ENCODE peak calls at places on chromosomes 13 and 19, in ten cellular contexts. One of them, this sample, is unnamed.

GRCh38 chr19:34579281-34580054 is 97.5 kb downstream of the SCGB2B2 start:
- DNase-seq in breast epithelium: no peak
- DNase-seq in GM06990: no peak
- DNase-seq in WTC11: no peak
- DNase-seq in AG10803: no peak
- DNase-seq in glutamatergic neuron: no peak
- DNase-seq in Peyer's patch: no peak
- DNase-seq in type B pancreatic cell: no peak
- DNase-seq in HFFc6: no peak
- DNase-seq in AG09309: no peak
- DNase-seq in this sample: no peak

GRCh38 chr19:11286312-11286974 is 9.5 kb upstream of the TSPAN16 start:
- DNase-seq in glutamatergic neuron: no peak
- DNase-seq in WTC11: no peak
- DNase-seq in AG09309: no peak
- DNase-seq in GM06990: no peak
- DNase-seq in AG10803: peak
- DNase-seq in type B pancreatic cell: no peak
- DNase-seq in breast epithelium: no peak
- DNase-seq in HFFc6: peak
- DNase-seq in Peyer's patch: no peak
- DNase-seq in this sample: no peak

GRCh38 chr13:72620874-72621273 is 106.6 kb downstream of the MZT1 start:
- DNase-seq in WTC11: no peak
- DNase-seq in Peyer's patch: no peak
- DNase-seq in type B pancreatic cell: no peak
- DNase-seq in breast epithelium: no peak
- DNase-seq in AG09309: no peak
- DNase-seq in glutamatergic neuron: no peak
- DNase-seq in GM06990: no peak
- DNase-seq in HFFc6: no peak
- DNase-seq in AG10803: no peak
- DNase-seq in this sample: no peak

GRCh38 chr13:76213423-76213904 is 577.3 kb downstream of the LMO7 start:
- DNase-seq in glutamatergic neuron: no peak
- DNase-seq in GM06990: no peak
- DNase-seq in AG09309: no peak
- DNase-seq in WTC11: no peak
- DNase-seq in type B pancreatic cell: no peak
- DNase-seq in AG10803: no peak
- DNase-seq in Peyer's patch: no peak
- DNase-seq in breast epithelium: no peak
- DNase-seq in HFFc6: no peak
- DNase-seq in this sample: peak

GRCh38 chr13:94813920-94814500 is 101.7 kb upstream of the SOX21 start:
- DNase-seq in WTC11: no peak
- DNase-seq in AG10803: no peak
- DNase-seq in Peyer's patch: no peak
- DNase-seq in glutamatergic neuron: no peak
- DNase-seq in GM06990: no peak
- DNase-seq in type B pancreatic cell: no peak
- DNase-seq in HFFc6: no peak
- DNase-seq in breast epithelium: no peak
- DNase-seq in AG09309: no peak
- DNase-seq in this sample: peak

GRCh38 chr19:5665781-5666513 is 14.4 kb downstream of the MICOS13 start:
- DNase-seq in AG09309: peak
- DNase-seq in Peyer's patch: no peak
- DNase-seq in glutamatergic neuron: no peak
- DNase-seq in HFFc6: peak
- DNase-seq in breast epithelium: no peak
- DNase-seq in WTC11: no peak
- DNase-seq in type B pancreatic cell: no peak
- DNase-seq in GM06990: no peak
- DNase-seq in AG10803: peak
- DNase-seq in this sample: no peak

GRCh38 chr13:97367016-97367415 is 67.0 kb upstream of the RAP2A start:
- DNase-seq in Peyer's patch: no peak
- DNase-seq in AG10803: peak
- DNase-seq in type B pancreatic cell: no peak
- DNase-seq in AG09309: peak
- DNase-seq in WTC11: no peak
- DNase-seq in glutamatergic neuron: no peak
- DNase-seq in GM06990: no peak
- DNase-seq in HFFc6: peak
- DNase-seq in breast epithelium: no peak
- DNase-seq in this sample: no peak

GRCh38 chr13:34037636-34038325 is 219.8 kb downstream of the RFC3 start:
- DNase-seq in HFFc6: no peak
- DNase-seq in WTC11: no peak
- DNase-seq in type B pancreatic cell: no peak
- DNase-seq in AG09309: no peak
- DNase-seq in glutamatergic neuron: no peak
- DNase-seq in breast epithelium: no peak
- DNase-seq in AG10803: no peak
- DNase-seq in Peyer's patch: no peak
- DNase-seq in GM06990: no peak
- DNase-seq in this sample: no peak

GRCh38 chr13:27194895-27195764 is 23.5 kb upstream of the USP12 start:
- DNase-seq in breast epithelium: no peak
- DNase-seq in WTC11: no peak
- DNase-seq in type B pancreatic cell: no peak
- DNase-seq in HFFc6: peak
- DNase-seq in GM06990: no peak
- DNase-seq in AG10803: peak
- DNase-seq in AG09309: peak
- DNase-seq in Peyer's patch: no peak
- DNase-seq in glutamatergic neuron: no peak
- DNase-seq in this sample: no peak

GRCh38 chr19:12806242-12807131 is at the start of gene RNASEH2A:
- DNase-seq in breast epithelium: peak
- DNase-seq in Peyer's patch: peak
- DNase-seq in type B pancreatic cell: peak
- DNase-seq in WTC11: peak
- DNase-seq in HFFc6: peak
- DNase-seq in AG09309: peak
- DNase-seq in GM06990: peak
- DNase-seq in AG10803: peak
- DNase-seq in glutamatergic neuron: peak
- DNase-seq in this sample: peak

GRCh38 chr13:60326273-60326672 is 70.7 kb upstream of the TDRD3 start:
- DNase-seq in AG09309: no peak
- DNase-seq in breast epithelium: no peak
- DNase-seq in HFFc6: no peak
- DNase-seq in GM06990: no peak
- DNase-seq in glutamatergic neuron: no peak
- DNase-seq in type B pancreatic cell: no peak
- DNase-seq in Peyer's patch: no peak
- DNase-seq in WTC11: no peak
- DNase-seq in AG10803: no peak
- DNase-seq in this sample: no peak

DNA sequence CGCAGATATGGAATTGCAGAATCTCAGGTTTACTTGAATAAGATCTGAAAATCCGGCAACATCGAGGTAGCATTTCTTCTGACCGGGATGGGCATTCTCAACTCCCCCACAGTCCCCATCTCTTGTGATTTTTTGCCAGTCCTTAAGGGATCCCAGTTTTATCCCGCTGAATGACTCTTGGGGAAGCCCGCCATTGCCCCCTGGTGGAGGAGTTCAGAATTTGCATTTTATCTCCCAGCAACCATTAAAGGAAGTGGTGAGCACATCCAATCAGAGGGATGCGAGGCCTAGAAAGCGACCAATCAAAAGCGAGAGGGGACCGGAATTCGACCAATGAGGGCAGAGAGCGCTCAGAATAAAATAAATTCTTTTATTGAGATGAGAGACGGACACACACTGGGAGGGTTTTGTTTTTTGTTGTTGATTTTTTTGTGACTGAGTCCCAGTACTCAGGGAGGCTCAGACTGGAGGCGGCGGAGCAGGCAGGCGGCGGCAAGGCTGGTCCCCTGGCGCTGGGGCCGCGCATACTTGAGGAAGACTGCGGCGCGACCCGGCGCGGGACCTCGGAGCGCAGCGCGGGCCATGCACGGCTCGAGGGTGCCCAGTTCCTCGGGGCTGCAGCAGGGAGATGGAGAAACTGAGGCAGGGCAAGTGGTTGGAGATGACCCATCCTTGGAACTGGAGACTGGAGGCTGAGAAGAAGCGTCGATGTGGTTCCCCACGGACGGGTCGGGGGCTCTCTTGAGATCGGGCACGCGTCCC is 3.9 kb upstream of the TTC9B start:
- DNase-seq in glutamatergic neuron: peak
- DNase-seq in HFFc6: peak
- DNase-seq in AG10803: peak
- DNase-seq in WTC11: peak
- DNase-seq in GM06990: no peak
- DNase-seq in breast epithelium: peak
- DNase-seq in Peyer's patch: peak
- DNase-seq in AG09309: peak
- DNase-seq in type B pancreatic cell: peak
- DNase-seq in this sample: peak
- TF ChIP-seq CTCF in glutamatergic neuron: peak
- TF ChIP-seq CTCF in HFFc6: peak
- TF ChIP-seq CTCF in AG10803: peak
- TF ChIP-seq CTCF in WTC11: peak
- TF ChIP-seq CTCF in GM06990: peak
- TF ChIP-seq CTCF in breast epithelium: peak
- TF ChIP-seq CTCF in Peyer's patch: peak
- TF ChIP-seq CTCF in AG09309: peak
- TF ChIP-seq CTCF in type B pancreatic cell: peak
- TF ChIP-seq CTCF in this sample: peak

GRCh38 chr19:1791879-1792278 is 20.2 kb downstream of the ATP8B3 start:
- DNase-seq in AG10803: no peak
- DNase-seq in Peyer's patch: no peak
- DNase-seq in WTC11: no peak
- DNase-seq in AG09309: no peak
- DNase-seq in HFFc6: no peak
- DNase-seq in glutamatergic neuron: no peak
- DNase-seq in type B pancreatic cell: no peak
- DNase-seq in GM06990: no peak
- DNase-seq in breast epithelium: no peak
- DNase-seq in this sample: no peak
- TF ChIP-seq CTCF in AG10803: no peak
- TF ChIP-seq CTCF in Peyer's patch: no peak
- TF ChIP-seq CTCF in WTC11: no peak
- TF ChIP-seq CTCF in AG09309: no peak
- TF ChIP-seq CTCF in HFFc6: no peak
- TF ChIP-seq CTCF in glutamatergic neuron: no peak
- TF ChIP-seq CTCF in type B pancreatic cell: no peak
- TF ChIP-seq CTCF in GM06990: no peak
- TF ChIP-seq CTCF in breast epithelium: no peak
- TF ChIP-seq CTCF in this sample: peak

GRCh38 chr19:46691948-46692347 is 25.0 kb downstream of the PRKD2 start:
- DNase-seq in GM06990: no peak
- DNase-seq in AG09309: no peak
- DNase-seq in WTC11: no peak
- DNase-seq in breast epithelium: no peak
- DNase-seq in HFFc6: no peak
- DNase-seq in glutamatergic neuron: no peak
- DNase-seq in Peyer's patch: no peak
- DNase-seq in AG10803: no peak
- DNase-seq in type B pancreatic cell: no peak
- DNase-seq in this sample: no peak

GRCh38 chr19:46691104-46691503 is 25.8 kb downstream of the PRKD2 start:
- DNase-seq in AG09309: no peak
- DNase-seq in HFFc6: no peak
- DNase-seq in AG10803: no peak
- DNase-seq in type B pancreatic cell: no peak
- DNase-seq in breast epithelium: no peak
- DNase-seq in GM06990: no peak
- DNase-seq in glutamatergic neuron: no peak
- DNase-seq in WTC11: no peak
- DNase-seq in Peyer's patch: no peak
- DNase-seq in this sample: no peak

GRCh38 chr19:46692918-46693722 is 23.8 kb downstream of the PRKD2 start:
- DNase-seq in WTC11: no peak
- DNase-seq in AG10803: no peak
- DNase-seq in type B pancreatic cell: no peak
- DNase-seq in GM06990: no peak
- DNase-seq in glutamatergic neuron: no peak
- DNase-seq in Peyer's patch: no peak
- DNase-seq in breast epithelium: no peak
- DNase-seq in AG09309: no peak
- DNase-seq in HFFc6: peak
- DNase-seq in this sample: no peak

GRCh38 chr19:46696052-46696451 is 20.9 kb downstream of the PRKD2 start:
- DNase-seq in AG10803: no peak
- DNase-seq in Peyer's patch: no peak
- DNase-seq in HFFc6: no peak
- DNase-seq in GM06990: no peak
- DNase-seq in breast epithelium: no peak
- DNase-seq in type B pancreatic cell: no peak
- DNase-seq in glutamatergic neuron: no peak
- DNase-seq in WTC11: no peak
- DNase-seq in AG09309: no peak
- DNase-seq in this sample: no peak

DNA sequence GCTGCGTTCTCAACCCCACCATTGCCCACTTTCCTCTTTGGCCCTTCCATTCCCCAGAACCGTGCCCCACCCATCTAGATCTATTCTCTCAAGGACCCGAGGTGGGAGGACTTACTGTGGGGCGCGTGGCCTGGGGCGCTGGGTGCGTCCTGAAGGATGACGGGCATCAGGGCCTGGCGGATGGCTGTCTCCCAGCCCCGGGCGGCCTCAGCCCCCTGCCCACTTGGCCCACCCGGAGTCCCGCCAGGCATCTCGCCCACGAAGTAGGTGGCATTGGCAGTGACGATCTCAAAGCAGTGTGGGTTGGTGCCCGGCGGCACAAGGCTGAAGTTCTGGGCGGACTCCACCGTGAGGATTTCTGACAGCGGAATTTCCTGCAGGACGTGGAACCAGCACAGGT is 23.2 kb downstream of the PRKD2 start:
- DNase-seq in type B pancreatic cell: no peak
- DNase-seq in breast epithelium: no peak
- DNase-seq in AG09309: no peak
- DNase-seq in WTC11: no peak
- DNase-seq in GM06990: no peak
- DNase-seq in Peyer's patch: no peak
- DNase-seq in AG10803: no peak
- DNase-seq in glutamatergic neuron: no peak
- DNase-seq in HFFc6: no peak
- DNase-seq in this sample: no peak
- TF ChIP-seq CTCF in type B pancreatic cell: no peak
- TF ChIP-seq CTCF in breast epithelium: no peak
- TF ChIP-seq CTCF in AG09309: no peak
- TF ChIP-seq CTCF in WTC11: no peak
- TF ChIP-seq CTCF in GM06990: no peak
- TF ChIP-seq CTCF in Peyer's patch: no peak
- TF ChIP-seq CTCF in AG10803: no peak
- TF ChIP-seq CTCF in glutamatergic neuron: no peak
- TF ChIP-seq CTCF in HFFc6: no peak
- TF ChIP-seq CTCF in this sample: no peak

DNA sequence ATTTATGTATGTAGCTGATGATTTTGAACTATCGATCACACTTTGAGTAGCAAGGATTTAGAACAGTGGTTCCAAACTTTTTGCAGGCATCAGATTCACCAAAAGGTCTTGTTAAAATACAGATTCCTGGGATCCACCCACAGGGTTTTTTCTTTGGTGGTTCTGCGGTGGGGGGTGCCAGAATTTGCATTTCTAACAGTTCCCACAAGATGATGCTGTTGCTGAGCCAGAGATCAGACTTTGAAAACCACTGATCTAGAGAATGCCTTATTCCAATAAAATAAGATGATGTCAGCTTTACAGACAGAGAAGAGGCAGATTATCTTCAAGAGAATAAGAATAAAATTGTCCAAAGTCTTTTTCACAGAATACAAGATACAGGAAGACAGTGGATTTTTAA is 80.9 kb upstream of the SHISA2 start:
- DNase-seq in HFFc6: peak
- DNase-seq in breast epithelium: no peak
- DNase-seq in glutamatergic neuron: no peak
- DNase-seq in AG10803: peak
- DNase-seq in WTC11: no peak
- DNase-seq in GM06990: no peak
- DNase-seq in AG09309: no peak
- DNase-seq in type B pancreatic cell: no peak
- DNase-seq in Peyer's patch: no peak
- DNase-seq in this sample: no peak
- TF ChIP-seq CTCF in HFFc6: peak
- TF ChIP-seq CTCF in breast epithelium: no peak
- TF ChIP-seq CTCF in glutamatergic neuron: no peak
- TF ChIP-seq CTCF in AG10803: peak
- TF ChIP-seq CTCF in WTC11: no peak
- TF ChIP-seq CTCF in GM06990: peak
- TF ChIP-seq CTCF in AG09309: peak
- TF ChIP-seq CTCF in type B pancreatic cell: no peak
- TF ChIP-seq CTCF in Peyer's patch: no peak
- TF ChIP-seq CTCF in this sample: peak

This sample was measured in MM.1S.